ENCODE peak calls at places on chromosomes 11 and 22, in ten cellular contexts. U is Ammon's horn; Q is neural crest cell; D is transverse colon; T is adrenal gland; J is stimulated activated CD4-positive, alpha-beta T cell treated with anti-CD3 and anti-CD28 coated beads, TNF-alpha, amount 100 ng/mL, for 4 hours; A is EL; C is GDM1; K is pons; V is naive thymus-derived CD8-positive, alpha-beta T cell. M is an unnamed sample.

GRCh38 chr11:17273668-17274321 is 2.7 kb upstream of the NUCB2 start:
- DNase-seq in U (no peak), Q (no peak), D (no peak), T (no peak), J (no peak), A (no peak), C (peak; percentile 5), K (no peak), V (no peak), M (no peak)

GRCh38 chr11:119696378-119697157 is 32.4 kb downstream of the NECTIN1 start:
- DNase-seq in U (no peak), Q (no peak), D (peak; percentile 44), T (no peak), J (no peak), A (no peak), C (no peak), K (no peak), V (no peak), M (no peak)

GRCh38 chr11:11514246-11514645 is 107.6 kb downstream of the GALNT18 start:
- DNase-seq in U (no peak), Q (no peak), D (no peak), T (no peak), J (no peak), A (no peak), C (no peak), K (no peak), V (no peak), M (no peak)

GRCh38 chr11:116861539-116861938 is 24.1 kb upstream of the APOA1 start:
- DNase-seq in U (no peak), Q (no peak), D (no peak), T (no peak), J (no peak), A (peak; percentile 74), C (no peak), K (no peak), V (no peak), M (peak; percentile 44)

GRCh38 chr11:117204283-117205080 is 5.3 kb downstream of the TAGLN start:
- DNase-seq in U (no peak), Q (no peak), D (no peak), T (no peak), J (no peak), A (no peak), C (no peak), K (no peak), V (no peak), M (no peak)

GRCh38 chr11:126140932-126141291 is 70.5 kb downstream of the RPUSD4 start:
- DNase-seq in U (peak; percentile 40), Q (no peak), D (peak; percentile 57), T (peak; percentile 78), J (no peak), A (peak; percentile 59), C (no peak), K (peak; percentile 53), V (no peak), M (peak; percentile 35)

GRCh38 chr22:17785185-17786184 is 11.2 kb upstream of the BID start:
- DNase-seq in U (peak; percentile 58), Q (no peak), D (peak; percentile 84), T (peak; percentile 82), J (peak; percentile 57), A (peak; percentile 49), C (peak; percentile 39), K (no peak), V (peak; percentile 70), M (peak; percentile 11)

GRCh38 chr22:48560836-48561235 is 1266.8 kb downstream of the BRD1 start:
- DNase-seq in U (no peak), Q (no peak), D (no peak), T (no peak), J (no peak), A (no peak), C (no peak), K (no peak), V (no peak), M (no peak)

GRCh38 chr11:27757953-27758352 is 57.7 kb upstream of the BDNF start:
- DNase-seq in U (no peak), Q (no peak), D (no peak), T (no peak), J (no peak), A (peak; percentile 92), C (no peak), K (no peak), V (no peak), M (no peak)

GRCh38 chr11:36465449-36466163 is 44.5 kb downstream of the TRAF6 start:
- DNase-seq in U (no peak), Q (no peak), D (no peak), T (no peak), J (no peak), A (peak; percentile 40), C (no peak), K (no peak), V (no peak), M (no peak)

GRCh38 chr11:57379732-57380131 is 1.2 kb downstream of the PRG3 start:
- DNase-seq in U (no peak), Q (peak; percentile 15), D (no peak), T (no peak), J (no peak), A (no peak), C (no peak), K (no peak), V (no peak), M (peak; percentile 25)

GRCh38 chr11:118106789-118107335 is 20.1 kb upstream of the SMIM35 start:
- DNase-seq in U (no peak), Q (no peak), D (no peak), T (no peak), J (no peak), A (peak; percentile 28), C (no peak), K (no peak), V (no peak), M (no peak)

GRCh38 chr22:27480487-27480886 is 321.1 kb downstream of the MN1 start:
- DNase-seq in U (peak; percentile 81), Q (peak; percentile 53), D (no peak), T (no peak), J (no peak), A (no peak), C (no peak), K (peak; percentile 90), V (no peak), M (no peak)

GRCh38 chr11:1228921-1229451 is 6.1 kb downstream of the MUC5B start:
- DNase-seq in U (no peak), Q (no peak), D (peak; percentile 9), T (no peak), J (no peak), A (no peak), C (no peak), K (no peak), V (peak; percentile 2), M (no peak)

GRCh38 chr22:45096256-45096907 is 67.3 kb upstream of the NUP50 start:
- DNase-seq in U (peak; percentile 80), Q (peak; percentile 64), D (peak; percentile 61), T (peak; percentile 86), J (no peak), A (peak; percentile 64), C (peak; percentile 11), K (peak; percentile 72), V (no peak), M (peak; percentile 57)

GRCh38 chr11:74371269-74372039 is 26.8 kb downstream of the PGM2L1 start:
- DNase-seq in U (peak; percentile 24), Q (no peak), D (no peak), T (no peak), J (no peak), A (peak; percentile 78), C (no peak), K (no peak), V (no peak), M (peak; percentile 75)

GRCh38 chr22:38416621-38417251 is 38.3 kb downstream of the KCNJ4 start:
- DNase-seq in U (no peak), Q (no peak), D (no peak), T (no peak), J (no peak), A (no peak), C (no peak), K (no peak), V (no peak), M (no peak)

GRCh38 chr11:61195016-61195695 is 8.2 kb upstream of the PGA3 start:
- DNase-seq in U (no peak), Q (no peak), D (no peak), T (no peak), J (no peak), A (no peak), C (no peak), K (no peak), V (no peak), M (no peak)

GRCh38 chr11:75577198-75577597 is 15.1 kb downstream of the SERPINH1 start:
- DNase-seq in U (no peak), Q (peak; percentile 52), D (peak; percentile 64), T (peak; percentile 88), J (no peak), A (peak; percentile 36), C (no peak), K (no peak), V (peak; percentile 64), M (no peak)

GRCh38 chr11:69157156-69157821 is 1.6 kb downstream of the SMIM38 start:
- DNase-seq in U (peak; percentile 94), Q (peak; percentile 77), D (no peak), T (peak; percentile 55), J (no peak), A (peak; percentile 68), C (no peak), K (peak; percentile 91), V (no peak), M (peak; percentile 13)

GRCh38 chr11:45180158-45180887 is 33.9 kb downstream of the PRDM11 start:
- DNase-seq in U (peak; percentile 17), Q (peak; percentile 36), D (peak; percentile 73), T (peak; percentile 76), J (no peak), A (peak; percentile 67), C (no peak), K (no peak), V (peak; percentile 16), M (peak; percentile 40)

GRCh38 chr11:10920205-10920604 is 62.4 kb upstream of the ZBED5 start:
- DNase-seq in U (no peak), Q (no peak), D (no peak), T (no peak), J (no peak), A (no peak), C (peak; percentile 18), K (no peak), V (no peak), M (no peak)

GRCh38 chr22:27420817-27421361 is 380.7 kb downstream of the MN1 start:
- DNase-seq in U (peak; percentile 55), Q (no peak), D (peak; percentile 46), T (peak; percentile 77), J (no peak), A (peak; percentile 92), C (no peak), K (peak; percentile 26), V (no peak), M (peak; percentile 98)

GRCh38 chr11:70828498-70829159 is 423.7 kb downstream of the SHANK2 start:
- DNase-seq in U (peak; percentile 43), Q (no peak), D (peak; percentile 20), T (peak; percentile 84), J (no peak), A (no peak), C (no peak), K (peak; percentile 14), V (no peak), M (no peak)

GRCh38 chr11:65814131-65814959 is 19.4 kb upstream of the SNX32 start:
- DNase-seq in U (peak; percentile 45), Q (no peak), D (no peak), T (peak; percentile 57), J (no peak), A (peak; percentile 17), C (no peak), K (peak; percentile 61), V (no peak), M (no peak)

GRCh38 chr11:105177658-105178057 is 38.1 kb upstream of the CARD18 start:
- DNase-seq in U (no peak), Q (no peak), D (no peak), T (no peak), J (no peak), A (peak; percentile 81), C (no peak), K (no peak), V (no peak), M (peak; percentile 21)

GRCh38 chr11:72683782-72684200 is 9.6 kb upstream of the PDE2A start:
- DNase-seq in U (peak; percentile 74), Q (peak; percentile 94), D (peak; percentile 60), T (peak; percentile 87), J (peak; percentile 43), A (peak; percentile 37), C (peak; percentile 15), K (no peak), V (peak; percentile 51), M (peak; percentile 54)

GRCh38 chr22:39999144-39999757 is 4.5 kb downstream of the FAM83F start:
- DNase-seq in U (no peak), Q (no peak), D (peak; percentile 68), T (no peak), J (no peak), A (peak; percentile 36), C (no peak), K (no peak), V (no peak), M (no peak)